ENCODE peak calls at places on chromosomes 4 and X, in six cellular contexts. N, R, F, Y, J and O are unnamed samples.

GRCh38 chrX:53262918-53263394 is 18.4 kb downstream of the IQSEC2 start:
- DNase-seq in N (peak), R (no peak), F (peak), Y (peak), J (no peak), O (no peak)

GRCh38 chrX:357693-358471 is 28.8 kb downstream of the PPP2R3B start:
- DNase-seq in N (no peak), R (no peak), F (no peak), Y (no peak), J (no peak), O (no peak)

GRCh38 chrX:146363919-146364318 is 445.7 kb upstream of the CXorf51B start:
- DNase-seq in N (no peak), R (no peak), F (no peak), Y (no peak), J (no peak), O (no peak)

GRCh38 chrX:42247241-42247640 is 323.9 kb upstream of the CASK start:
- DNase-seq in N (no peak), R (no peak), F (no peak), Y (no peak), J (no peak), O (no peak)

GRCh38 chrX:2626750-2627149 is 64.3 kb upstream of the CD99 start:
- DNase-seq in N (no peak), R (no peak), F (no peak), Y (no peak), J (no peak), O (no peak)

GRCh38 chrX:42102586-42103282 is 179.4 kb upstream of the CASK start:
- DNase-seq in N (no peak), R (no peak), F (no peak), Y (no peak), J (no peak), O (no peak)

GRCh38 chr4:5940470-5941203 is 47.8 kb upstream of the CRMP1 start:
- DNase-seq in N (peak), R (no peak), F (peak), Y (peak), J (no peak), O (peak)

GRCh38 chrX:93538575-93538974 is 134.8 kb downstream of the NAP1L3 start:
- DNase-seq in N (no peak), R (peak), F (no peak), Y (peak), J (no peak), O (no peak)

GRCh38 chrX:149830192-149830873 is 48.6 kb downstream of the MAGEA9 start:
- DNase-seq in N (no peak), R (no peak), F (no peak), Y (no peak), J (no peak), O (no peak)

GRCh38 chr4:41692717-41693345 is 55.7 kb downstream of the PHOX2B start:
- DNase-seq in N (peak), R (peak), F (peak), Y (peak), J (peak), O (peak)

GRCh38 chr4:41701961-41702360 is 46.6 kb downstream of the PHOX2B start:
- DNase-seq in N (no peak), R (no peak), F (no peak), Y (no peak), J (no peak), O (no peak)

GRCh38 chr4:41693629-41694028 is 54.9 kb downstream of the PHOX2B start:
- DNase-seq in N (no peak), R (peak), F (peak), Y (peak), J (no peak), O (peak)

GRCh38 chr4:41696131-41696530 is 52.4 kb downstream of the PHOX2B start:
- DNase-seq in N (no peak), R (no peak), F (no peak), Y (no peak), J (no peak), O (no peak)

DNA sequence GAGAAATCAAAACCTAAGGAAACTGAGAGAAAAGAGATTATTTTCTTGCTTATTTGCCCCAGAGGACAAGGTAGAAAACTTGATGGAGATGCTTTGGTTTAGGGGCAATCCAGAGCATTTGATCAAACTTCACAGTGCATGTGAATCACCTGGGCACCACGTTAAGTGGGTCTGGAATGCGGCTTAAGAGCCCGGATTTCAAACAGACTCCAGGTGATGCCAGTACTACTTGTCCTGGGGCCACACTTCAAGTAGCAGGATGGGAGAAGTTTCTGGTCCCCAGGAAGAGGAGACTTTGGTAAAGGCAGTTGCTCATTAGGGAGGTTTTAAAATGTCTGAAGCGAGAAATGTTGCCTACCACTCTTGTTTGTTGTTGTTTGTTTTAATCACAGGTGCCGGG is 51.8 kb downstream of the PHOX2B start:
- DNase-seq in N (no peak), R (no peak), F (no peak), Y (no peak), J (no peak), O (no peak)
- TF ChIP-seq JUND in N (no peak), R (no peak), F (no peak), Y (no peak), J (no peak), O (no peak)

DNA sequence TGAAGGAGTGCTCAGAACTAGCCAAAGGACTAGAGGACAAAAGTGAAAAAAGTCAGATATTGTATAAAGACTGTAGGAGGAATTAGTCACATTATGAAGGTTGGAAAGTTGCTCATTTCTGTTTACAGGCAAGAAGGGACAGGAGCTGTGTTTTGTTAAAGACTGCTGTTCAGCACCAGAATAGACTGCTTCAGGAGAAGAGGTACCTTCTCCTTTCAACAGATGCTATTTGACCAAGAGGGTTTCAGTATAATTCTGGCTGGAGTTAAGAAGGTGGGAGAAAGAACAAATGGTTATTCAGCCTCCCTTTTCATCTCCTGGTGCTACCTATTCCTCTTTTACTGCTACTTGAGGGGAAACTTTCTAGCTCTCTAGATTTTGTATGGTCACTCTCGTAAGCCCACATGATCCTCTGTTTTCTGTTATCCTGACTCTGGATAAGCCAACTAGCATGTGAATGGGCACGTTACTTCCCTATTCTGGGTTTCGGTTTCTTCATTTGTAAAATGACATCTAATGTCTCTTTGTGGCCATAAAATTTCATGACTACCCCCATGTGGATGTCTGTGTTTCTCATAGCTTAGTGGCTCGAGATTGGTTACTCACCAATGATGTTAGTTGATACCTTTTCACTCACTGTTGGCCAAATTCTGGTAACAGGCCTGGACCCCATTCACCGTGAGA is 68.9 kb downstream of the SH2D1A start:
- DNase-seq in N (no peak), R (no peak), F (no peak), Y (no peak), J (no peak), O (no peak)
- TF ChIP-seq JUND in N (no peak), R (no peak), F (no peak), Y (no peak), J (no peak), O (no peak)

DNA sequence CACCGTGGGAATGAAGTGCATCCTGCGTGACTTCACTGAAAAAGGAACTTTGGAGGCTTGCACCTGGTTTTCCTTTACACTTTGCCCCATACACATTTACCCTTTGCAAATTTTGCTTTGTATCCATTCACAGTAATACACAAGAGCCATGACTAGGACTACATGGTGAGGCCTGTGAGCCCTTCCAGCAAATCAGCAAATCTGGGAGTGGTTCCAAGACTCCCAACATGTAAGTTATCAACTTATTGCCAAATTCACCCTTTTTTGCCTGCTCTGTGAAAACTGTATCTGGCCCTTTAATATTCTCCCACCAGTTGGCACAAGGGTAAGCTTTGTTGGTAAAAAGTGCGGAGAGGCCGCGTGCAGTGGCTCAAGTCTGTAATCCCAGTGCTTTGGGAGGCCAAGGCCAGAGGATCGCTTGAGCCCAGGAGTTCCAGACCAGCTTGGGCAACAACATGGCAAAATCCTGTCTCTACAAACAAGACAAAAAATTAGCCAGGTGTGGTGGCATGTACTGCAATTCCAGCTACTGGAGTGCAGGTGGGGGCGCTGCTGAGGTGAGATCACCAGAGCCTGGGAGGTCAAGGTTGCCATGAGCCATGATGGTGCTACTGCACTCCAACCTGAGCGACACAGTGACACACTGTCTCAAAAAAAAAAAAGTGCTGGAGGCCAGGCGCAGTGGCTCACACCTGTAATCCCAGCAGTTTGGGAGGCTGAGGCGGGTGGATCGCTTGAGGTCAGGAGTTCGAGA is 5.0 kb downstream of the PRMT9 start:
- DNase-seq in N (peak), R (no peak), F (peak), Y (no peak), J (no peak), O (peak)
- TF ChIP-seq JUND in N (no peak), R (no peak), F (no peak), Y (no peak), J (no peak), O (no peak)

GRCh38 chr4:139875456-139875855 is 209.8 kb downstream of the MGST2 start:
- DNase-seq in N (no peak), R (no peak), F (peak), Y (no peak), J (peak), O (no peak)
- TF ChIP-seq JUND in N (no peak), R (no peak), F (no peak), Y (no peak), J (no peak), O (no peak)

GRCh38 chr4:56123051-56123450 is 174.3 kb downstream of the CEP135 start:
- DNase-seq in N (no peak), R (no peak), F (no peak), Y (no peak), J (no peak), O (no peak)

GRCh38 chr4:56112377-56112776 is 163.6 kb downstream of the CEP135 start:
- DNase-seq in N (no peak), R (no peak), F (no peak), Y (no peak), J (no peak), O (no peak)

GRCh38 chr4:56123547-56123946 is 174.8 kb downstream of the CEP135 start:
- DNase-seq in N (no peak), R (no peak), F (no peak), Y (no peak), J (no peak), O (no peak)

GRCh38 chr4:56118845-56119244 is 170.1 kb downstream of the CEP135 start:
- DNase-seq in N (no peak), R (no peak), F (no peak), Y (no peak), J (no peak), O (no peak)

DNA sequence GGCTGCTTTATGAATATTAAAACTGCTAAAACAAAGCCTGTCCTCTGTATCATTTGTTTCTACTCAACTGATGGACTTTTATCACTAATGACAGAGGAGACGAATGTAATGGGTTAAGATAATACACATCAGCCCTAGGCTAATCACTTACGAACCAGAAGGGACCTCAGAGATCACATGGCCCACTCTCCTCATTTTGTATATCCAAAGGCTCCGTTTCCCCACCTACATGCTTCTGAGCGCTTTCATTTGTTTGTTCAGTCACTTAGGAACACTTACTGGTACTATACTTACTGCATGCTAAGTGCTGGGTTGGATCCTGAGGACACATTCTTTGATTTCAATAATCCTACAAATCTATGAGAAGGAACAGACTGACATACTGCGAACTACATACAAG is 169.3 kb downstream of the CEP135 start:
- DNase-seq in N (no peak), R (peak), F (no peak), Y (no peak), J (no peak), O (no peak)
- TF ChIP-seq JUND in N (no peak), R (no peak), F (no peak), Y (no peak), J (no peak), O (no peak)

DNA sequence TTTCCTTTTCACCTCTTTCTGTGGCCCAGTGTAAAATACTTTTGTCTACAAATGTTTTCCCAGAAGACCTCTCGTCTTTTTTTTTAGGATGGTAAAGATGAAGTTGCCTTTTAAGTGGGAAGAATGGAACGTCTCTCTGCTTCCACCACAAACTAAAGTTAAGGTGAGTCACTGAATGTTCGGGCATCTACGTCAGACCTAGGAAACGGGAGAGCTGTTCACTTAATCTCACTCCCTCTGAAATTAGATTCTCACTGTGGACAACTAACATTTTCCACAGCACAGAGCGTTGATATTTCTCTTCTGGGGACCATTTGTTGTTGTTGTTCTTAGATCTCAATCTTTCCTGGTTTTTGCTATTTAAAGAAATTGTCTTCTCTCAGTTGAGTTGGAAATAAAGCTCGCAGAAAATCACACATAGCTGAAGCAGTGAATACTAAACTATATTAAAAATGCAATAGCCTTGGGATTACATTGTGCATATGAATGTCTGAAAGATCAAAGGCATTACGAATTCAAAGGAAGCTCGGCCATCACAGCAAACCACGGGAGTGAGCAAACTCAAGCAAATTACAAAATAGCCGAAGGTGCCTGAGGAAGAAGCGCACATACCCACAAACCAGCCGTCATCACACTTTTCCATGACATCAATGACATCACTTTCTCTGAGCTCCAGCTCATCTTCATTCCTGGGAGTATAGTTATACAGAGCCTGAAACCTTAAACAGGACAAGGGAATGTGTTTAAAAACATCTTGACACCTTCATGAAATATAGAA is 53.9 kb upstream of the PDLIM3 start:
- DNase-seq in N (peak), R (no peak), F (no peak), Y (no peak), J (no peak), O (no peak)
- TF ChIP-seq JUND in N (peak), R (no peak), F (no peak), Y (no peak), J (no peak), O (no peak)

DNA sequence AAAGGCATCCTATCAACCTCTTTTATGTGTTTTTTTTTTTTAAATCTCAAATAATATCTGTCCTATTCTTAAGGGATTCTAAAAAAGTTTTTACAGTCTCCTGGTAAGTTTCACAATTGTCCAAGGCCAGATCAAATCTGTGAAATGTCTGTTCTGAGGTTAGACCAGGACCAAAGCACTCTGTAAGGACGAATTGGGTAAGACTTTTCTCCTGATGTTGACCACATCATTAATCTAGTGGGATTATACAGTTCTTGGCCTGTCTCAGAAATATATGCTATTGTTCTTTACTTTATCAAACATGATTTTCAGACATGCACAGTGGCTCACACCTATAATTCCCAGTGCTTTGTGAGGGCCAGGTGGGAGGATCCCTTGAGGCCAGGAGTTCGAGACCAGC is 45.8 kb upstream of the TMEM131L start:
- DNase-seq in N (no peak), R (no peak), F (no peak), Y (no peak), J (no peak), O (no peak)
- TF ChIP-seq JUND in N (no peak), R (no peak), F (no peak), Y (no peak), J (no peak), O (no peak)